ENCODE peak calls at places on chromosome 7, in five cellular contexts. N is SK-N-SH, S is HepG2, O is Panc1, W is endothelial cell of umbilical vein. Y is an unnamed sample.

GRCh38 chr7:135645296-135645904 is 16.9 kb upstream of the STMP1 start:
- DNase-seq in W (peak), N (peak), S (peak), O (no peak), Y (peak)

GRCh38 chr7:77699056-77699455 is 2.8 kb downstream of the RSBN1L start:
- DNase-seq in N (peak), W (peak), S (no peak), O (no peak), Y (no peak)

GRCh38 chr7:139300390-139300789 is 40.7 kb upstream of the FMC1 start:
- DNase-seq in O (no peak), S (no peak), W (peak), N (no peak), Y (no peak)

GRCh38 chr7:157018997-157019591 is 8.6 kb upstream of the MNX1 start:
- DNase-seq in S (no peak), N (peak), O (no peak), W (no peak), Y (no peak)

GRCh38 chr7:70355591-70356323 is 757.5 kb downstream of the AUTS2 start:
- DNase-seq in S (no peak), O (no peak), W (no peak), N (no peak), Y (no peak)

GRCh38 chr7:48274662-48275061 is 103.4 kb downstream of the ABCA13 start:
- DNase-seq in W (peak), S (no peak), N (no peak), O (no peak), Y (no peak)

GRCh38 chr7:55964261-55964801 is at the start of gene NIPSNAP2:
- DNase-seq in S (no peak), N (peak), O (no peak), W (peak), Y (peak)

GRCh38 chr7:157408258-157409101 is 71.7 kb downstream of the DNAJB6 start:
- DNase-seq in W (no peak), O (no peak), N (peak), S (no peak), Y (no peak)

GRCh38 chr7:74568658-74569057 is 88.9 kb upstream of the GTF2I start:
- DNase-seq in N (no peak), O (no peak), W (no peak), S (no peak), Y (no peak)

GRCh38 chr7:50693475-50693874 is 89.2 kb downstream of the GRB10 start:
- DNase-seq in S (no peak), N (no peak), W (peak), O (no peak), Y (no peak)

GRCh38 chr7:100478966-100479660 is at the start of gene TSC22D4:
- DNase-seq in N (peak), W (peak), S (peak), O (peak), Y (peak)

DNA sequence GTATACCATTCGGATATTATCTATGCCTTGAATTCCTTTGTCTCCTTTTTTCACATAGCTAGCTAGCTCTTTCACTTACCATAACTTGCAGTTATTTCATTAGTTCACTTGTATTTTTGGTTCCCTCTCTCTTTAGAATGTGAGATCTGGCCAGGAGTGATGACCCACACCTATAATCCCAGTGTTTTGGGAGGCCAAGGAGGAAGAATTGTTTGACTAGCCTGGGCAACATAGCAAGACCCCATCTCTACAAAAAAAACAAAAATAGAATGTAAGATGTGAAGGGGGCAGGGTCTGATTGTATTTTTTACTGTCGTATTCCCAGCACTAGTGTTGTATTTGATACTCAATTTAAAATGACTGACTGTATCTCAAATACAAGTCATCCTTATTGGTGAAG is 19.6 kb downstream of the NFE2L3 start:
- DNase-seq in O (no peak), W (no peak), N (no peak), S (no peak), Y (no peak)
- TF ChIP-seq POLR2AphosphoS5 in O (no peak), W (no peak), N (no peak), S (no peak), Y (no peak)

GRCh38 chr7:22855049-22855392 is 32.4 kb upstream of the TOMM7 start:
- DNase-seq in S (no peak), N (no peak), O (no peak), W (no peak), Y (no peak)
- TF ChIP-seq POLR2AphosphoS5 in S (no peak), N (no peak), O (no peak), W (no peak), Y (no peak)

GRCh38 chr7:123941391-123942180 is 16.5 kb downstream of the SPAM1 start:
- DNase-seq in N (no peak), S (no peak), O (no peak), W (no peak), Y (no peak)

GRCh38 chr7:123935436-123936381 is 10.7 kb downstream of the SPAM1 start:
- DNase-seq in W (no peak), O (no peak), S (no peak), N (no peak), Y (no peak)

GRCh38 chr7:123939784-123940183 is 14.7 kb downstream of the SPAM1 start:
- DNase-seq in S (no peak), N (no peak), W (no peak), O (no peak), Y (no peak)

DNA sequence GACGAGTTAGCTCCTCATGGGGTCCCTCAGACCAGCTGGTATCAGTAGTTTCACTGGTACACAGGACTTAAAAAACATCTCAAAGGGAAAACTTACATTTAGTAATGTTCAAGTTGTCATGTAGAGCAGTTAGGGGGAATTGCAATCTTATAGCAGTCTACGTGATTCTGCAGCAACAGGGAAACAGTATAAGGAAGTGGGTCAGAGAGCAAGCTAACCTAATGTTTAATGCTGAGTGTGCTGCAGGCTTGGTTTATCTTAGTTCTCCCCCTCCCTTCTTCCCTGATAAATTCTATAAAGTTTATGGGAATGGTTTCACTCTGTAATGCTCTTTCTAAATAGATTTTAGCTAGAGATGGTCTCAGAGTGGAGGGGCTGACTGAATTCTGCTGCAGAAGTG is 11.3 kb downstream of the SPAM1 start:
- DNase-seq in N (no peak), W (no peak), S (no peak), O (no peak), Y (no peak)
- TF ChIP-seq POLR2AphosphoS5 in N (no peak), W (no peak), S (no peak), O (no peak), Y (no peak)

GRCh38 chr7:128945668-128946366 is 8.1 kb downstream of the IRF5 start:
- DNase-seq in W (no peak), O (no peak), N (peak), S (no peak), Y (no peak)

GRCh38 chr7:128948312-128948973 is 10.7 kb downstream of the IRF5 start:
- DNase-seq in W (no peak), O (no peak), S (no peak), N (peak), Y (no peak)

GRCh38 chr7:128946936-128947830 is 9.5 kb downstream of the IRF5 start:
- DNase-seq in S (no peak), O (no peak), W (no peak), N (peak), Y (no peak)

GRCh38 chr7:128947854-128948253 is 10.1 kb downstream of the IRF5 start:
- DNase-seq in N (peak), W (no peak), O (no peak), S (no peak), Y (no peak)

GRCh38 chr7:128948976-128949760 is 11.4 kb downstream of the IRF5 start:
- DNase-seq in W (no peak), S (no peak), N (no peak), O (no peak), Y (no peak)
- TF ChIP-seq POLR2AphosphoS5 in W (no peak), S (no peak), N (no peak), O (no peak), Y (no peak)